ENCODE peak calls at places on chromosomes 11 and 22, in seven cellular contexts. L is SK-N-MC; K is psoas muscle; N is fibroblast of lung; D is naive thymus-derived CD8-positive, alpha-beta T cell; E is lung; G is NAMALWA. U is an unnamed sample.

GRCh38 chr11:69965821-69966582 is 112.1 kb upstream of the ANO1 start:
- DNase-seq in L (no peak), K (no peak), N (no peak), D (no peak), E (no peak), G (no peak), U (no peak)

GRCh38 chr11:18065572-18065971 is 19.5 kb upstream of the TPH1 start:
- DNase-seq in L (no peak), K (no peak), N (no peak), D (no peak), E (no peak), G (no peak), U (peak)

GRCh38 chr11:134361241-134361640 is 29.5 kb downstream of the GLB1L2 start:
- DNase-seq in L (no peak), K (no peak), N (no peak), D (no peak), E (no peak), G (peak), U (peak)

GRCh38 chr22:28977481-28977971 is 84.1 kb downstream of the C22orf31 start:
- DNase-seq in L (no peak), K (no peak), N (peak), D (no peak), E (no peak), G (no peak), U (no peak)

GRCh38 chr11:128725630-128726461 is 32.0 kb downstream of the FLI1 start:
- DNase-seq in L (no peak), K (no peak), N (peak), D (no peak), E (no peak), G (peak), U (no peak)

GRCh38 chr11:128688031-128688713 is 5.7 kb upstream of the FLI1 start:
- DNase-seq in L (no peak), K (no peak), N (no peak), D (no peak), E (no peak), G (no peak), U (no peak)

GRCh38 chr11:83720675-83721074 is 434.5 kb upstream of the CCDC90B start:
- DNase-seq in L (no peak), K (no peak), N (no peak), D (no peak), E (no peak), G (no peak), U (no peak)

GRCh38 chr11:111334495-111335123 is 36.3 kb downstream of the POU2AF3 start:
- DNase-seq in L (no peak), K (no peak), N (no peak), D (no peak), E (no peak), G (no peak), U (peak)

GRCh38 chr22:39408173-39408572 is 8.6 kb downstream of the TAB1 start:
- DNase-seq in L (no peak), K (peak), N (no peak), D (no peak), E (no peak), G (no peak), U (no peak)

GRCh38 chr11:129696309-129696989 is 119.2 kb upstream of the TMEM45B start:
- DNase-seq in L (no peak), K (no peak), N (no peak), D (no peak), E (no peak), G (no peak), U (no peak)